ENCODE peak calls at places on chromosomes 12 and 14, in ten cellular contexts. Q is hepatocyte, L is tibial nerve, K is uterus, Y is tibial artery, S is stomach, D is HCT116, A is endothelial cell of umbilical vein, C is thoracic aorta, M is breast epithelium. F is an unnamed sample.

GRCh38 chr12:15770581-15770980 is 18.6 kb downstream of the EPS8 start:
- DNase-seq in Q (no peak), L (no peak), K (no peak), Y (no peak), S (no peak), D (no peak), A (no peak), C (no peak), M (no peak), F (no peak)

GRCh38 chr14:64811676-64812075 is 68.0 kb downstream of the SPTB start:
- DNase-seq in Q (no peak), L (no peak), K (no peak), Y (no peak), S (no peak), D (no peak), A (peak), C (no peak), M (no peak), F (no peak)

GRCh38 chr12:46678441-46678840 is 147.4 kb downstream of the SLC38A4 start:
- DNase-seq in Q (no peak), L (no peak), K (no peak), Y (no peak), S (no peak), D (no peak), A (no peak), C (no peak), M (no peak), F (no peak)

GRCh38 chr14:75459099-75459741 is 31.4 kb downstream of the JDP2 start:
- DNase-seq in Q (no peak), L (no peak), K (no peak), Y (no peak), S (peak), D (no peak), A (no peak), C (no peak), M (peak), F (no peak)

GRCh38 chr12:31369712-31370521 is 44.0 kb upstream of the SINHCAF start:
- DNase-seq in Q (peak), L (peak), K (peak), Y (peak), S (peak), D (no peak), A (peak), C (no peak), M (no peak), F (peak)

GRCh38 chr14:32698831-32699230 is 239.8 kb upstream of the NPAS3 start:
- DNase-seq in Q (no peak), L (no peak), K (no peak), Y (no peak), S (no peak), D (no peak), A (no peak), C (no peak), M (no peak), F (no peak)

GRCh38 chr12:132804426-132804861 is 24.2 kb downstream of the GOLGA3 start:
- DNase-seq in Q (peak), L (no peak), K (no peak), Y (no peak), S (peak), D (no peak), A (no peak), C (no peak), M (no peak), F (no peak)

GRCh38 chr14:77088219-77088618 is 9.8 kb upstream of the CIPC start:
- DNase-seq in Q (peak), L (no peak), K (no peak), Y (no peak), S (peak), D (peak), A (no peak), C (no peak), M (peak), F (no peak)

GRCh38 chr12:93229494-93230310 is 148.0 kb upstream of the NUDT4 start:
- DNase-seq in Q (peak), L (no peak), K (no peak), Y (no peak), S (no peak), D (peak), A (peak), C (no peak), M (no peak), F (peak)

GRCh38 chr12:110704750-110705149 is 15.8 kb upstream of the HVCN1 start:
- DNase-seq in Q (peak), L (no peak), K (no peak), Y (no peak), S (peak), D (peak), A (no peak), C (no peak), M (no peak), F (no peak)

GRCh38 chr14:51430600-51430999 is 190.6 kb downstream of the TMX1 start:
- DNase-seq in Q (no peak), L (no peak), K (no peak), Y (no peak), S (no peak), D (no peak), A (no peak), C (no peak), M (no peak), F (no peak)

GRCh38 chr14:95765016-95765415 is 51.1 kb upstream of the TCL1A start:
- DNase-seq in Q (no peak), L (no peak), K (no peak), Y (no peak), S (no peak), D (no peak), A (no peak), C (no peak), M (no peak), F (no peak)

GRCh38 chr14:63770187-63770807 is 42.4 kb upstream of the SGPP1 start:
- DNase-seq in Q (peak), L (no peak), K (no peak), Y (no peak), S (peak), D (peak), A (peak), C (no peak), M (no peak), F (peak)

GRCh38 chr12:69167648-69168165 is 71.7 kb upstream of the CPSF6 start:
- DNase-seq in Q (no peak), L (no peak), K (no peak), Y (no peak), S (no peak), D (no peak), A (no peak), C (no peak), M (no peak), F (no peak)

GRCh38 chr14:59787045-59787674 is 83.4 kb downstream of the RTN1 start:
- DNase-seq in Q (no peak), L (no peak), K (no peak), Y (no peak), S (no peak), D (no peak), A (no peak), C (no peak), M (no peak), F (no peak)

GRCh38 chr12:80648866-80649265 is 58.6 kb upstream of the MYF6 start:
- DNase-seq in Q (no peak), L (no peak), K (no peak), Y (no peak), S (no peak), D (no peak), A (peak), C (no peak), M (no peak), F (peak)

GRCh38 chr14:50417853-50418252 is 21.2 kb upstream of the CDKL1 start:
- DNase-seq in Q (no peak), L (no peak), K (no peak), Y (no peak), S (no peak), D (no peak), A (no peak), C (no peak), M (no peak), F (no peak)

GRCh38 chr12:45866299-45866698 is 124.1 kb downstream of the SCAF11 start:
- DNase-seq in Q (no peak), L (no peak), K (no peak), Y (no peak), S (no peak), D (no peak), A (no peak), C (no peak), M (no peak), F (no peak)

GRCh38 chr12:32489070-32489469 is 89.7 kb downstream of the FGD4 start:
- DNase-seq in Q (no peak), L (no peak), K (no peak), Y (no peak), S (no peak), D (no peak), A (no peak), C (no peak), M (no peak), F (no peak)

GRCh38 chr12:87509233-87509820 is 519.9 kb downstream of the C12orf50 start:
- DNase-seq in Q (peak), L (no peak), K (no peak), Y (no peak), S (no peak), D (peak), A (peak), C (no peak), M (no peak), F (peak)

GRCh38 chr14:69636051-69636639 is 24.7 kb downstream of the SUSD6 start:
- DNase-seq in Q (no peak), L (no peak), K (no peak), Y (no peak), S (no peak), D (no peak), A (no peak), C (no peak), M (no peak), F (no peak)

GRCh38 chr12:115070313-115070712 is 386.3 kb upstream of the TBX3 start:
- DNase-seq in Q (no peak), L (no peak), K (no peak), Y (no peak), S (no peak), D (no peak), A (no peak), C (no peak), M (no peak), F (no peak)

GRCh38 chr14:104723651-104724406 is at the start of gene ADSS1:
- DNase-seq in Q (peak), L (peak), K (peak), Y (peak), S (peak), D (no peak), A (peak), C (no peak), M (no peak), F (no peak)

GRCh38 chr14:76343386-76343785 is 32.6 kb upstream of the ESRRB start:
- DNase-seq in Q (no peak), L (no peak), K (no peak), Y (no peak), S (no peak), D (no peak), A (no peak), C (no peak), M (no peak), F (no peak)

GRCh38 chr12:20547788-20548575 is 147.2 kb upstream of the SLCO1C1 start:
- DNase-seq in Q (no peak), L (no peak), K (no peak), Y (no peak), S (no peak), D (no peak), A (peak), C (no peak), M (no peak), F (peak)

GRCh38 chr12:109500406-109501185 is 23.2 kb downstream of the UBE3B start:
- DNase-seq in Q (no peak), L (no peak), K (no peak), Y (no peak), S (no peak), D (no peak), A (no peak), C (no peak), M (no peak), F (no peak)

GRCh38 chr12:130668286-130669204 is 47.6 kb downstream of the RIMBP2 start:
- DNase-seq in Q (no peak), L (no peak), K (no peak), Y (no peak), S (no peak), D (no peak), A (no peak), C (no peak), M (no peak), F (no peak)

GRCh38 chr12:28870839-28871440 is 278.1 kb upstream of the FAR2 start:
- DNase-seq in Q (no peak), L (no peak), K (no peak), Y (no peak), S (no peak), D (no peak), A (peak), C (no peak), M (no peak), F (no peak)

GRCh38 chr14:50001999-50002925 is 109.4 kb downstream of the ARF6 start:
- DNase-seq in Q (no peak), L (no peak), K (no peak), Y (no peak), S (peak), D (no peak), A (no peak), C (no peak), M (no peak), F (no peak)

GRCh38 chr14:23041729-23042128 is 283 bp upstream of the PSMB11 start:
- DNase-seq in Q (no peak), L (no peak), K (no peak), Y (no peak), S (no peak), D (no peak), A (no peak), C (no peak), M (no peak), F (no peak)

GRCh38 chr12:103884316-103884715 is 43.3 kb upstream of the NT5DC3 start:
- DNase-seq in Q (peak), L (no peak), K (no peak), Y (no peak), S (no peak), D (no peak), A (peak), C (no peak), M (no peak), F (peak)

GRCh38 chr12:21697829-21698630 is 40.4 kb upstream of the LDHB start:
- DNase-seq in Q (peak), L (no peak), K (no peak), Y (no peak), S (no peak), D (peak), A (peak), C (no peak), M (no peak), F (peak)

GRCh38 chr14:93317836-93318807 is 14.7 kb downstream of the BTBD7 start:
- DNase-seq in Q (peak), L (no peak), K (no peak), Y (no peak), S (no peak), D (no peak), A (peak), C (no peak), M (no peak), F (peak)

GRCh38 chr14:103031956-103032355 is 25.4 kb downstream of the CDC42BPB start:
- DNase-seq in Q (peak), L (no peak), K (no peak), Y (no peak), S (peak), D (no peak), A (peak), C (no peak), M (peak), F (no peak)

GRCh38 chr12:89733579-89734201 is 25.1 kb upstream of the ATP2B1 start:
- DNase-seq in Q (peak), L (no peak), K (no peak), Y (no peak), S (no peak), D (no peak), A (no peak), C (no peak), M (no peak), F (peak)

GRCh38 chr14:100622234-100622633 is 35.0 kb upstream of the BEGAIN start:
- DNase-seq in Q (no peak), L (no peak), K (peak), Y (peak), S (no peak), D (no peak), A (no peak), C (no peak), M (no peak), F (no peak)

GRCh38 chr12:26304273-26304672 is 108.9 kb downstream of the SSPN start:
- DNase-seq in Q (no peak), L (no peak), K (no peak), Y (no peak), S (no peak), D (no peak), A (no peak), C (no peak), M (no peak), F (no peak)

DNA sequence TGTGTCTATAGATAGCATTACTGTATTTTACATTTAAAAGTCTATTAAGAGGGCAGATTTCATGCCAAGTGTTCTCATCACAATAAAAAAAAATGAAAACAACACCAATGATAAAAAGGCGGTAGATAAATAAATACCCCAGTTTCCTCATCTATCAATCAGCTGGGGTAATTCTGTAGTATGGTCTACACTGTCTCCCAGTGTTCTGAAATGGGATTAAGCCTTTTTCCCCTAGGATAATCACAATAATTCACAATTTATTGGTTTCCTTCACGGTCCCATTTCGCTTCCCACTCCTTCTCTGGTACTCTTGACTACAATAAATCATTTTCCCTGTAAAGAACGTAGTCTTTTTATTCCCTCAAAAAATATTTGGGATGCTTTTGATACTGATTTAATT is 114.3 kb downstream of the SSPN start:
- DNase-seq in Q (no peak), L (no peak), K (no peak), Y (no peak), S (no peak), D (no peak), A (no peak), C (no peak), M (no peak), F (no peak)
- TF ChIP-seq CTCF in Q (peak), L (no peak), K (no peak), Y (peak), S (no peak), D (no peak), A (no peak), C (no peak), M (no peak), F (no peak)

GRCh38 chr12:126492181-126492580 is 1426.9 kb downstream of the AACS start:
- DNase-seq in Q (no peak), L (no peak), K (no peak), Y (no peak), S (no peak), D (no peak), A (no peak), C (no peak), M (no peak), F (no peak)
- H3K27ac ChIP-seq in Q (no peak), L (no peak), K (no peak), Y (no peak), S (no peak), D (no peak), A (no peak), C (no peak), M (no peak), F (no peak)

DNA sequence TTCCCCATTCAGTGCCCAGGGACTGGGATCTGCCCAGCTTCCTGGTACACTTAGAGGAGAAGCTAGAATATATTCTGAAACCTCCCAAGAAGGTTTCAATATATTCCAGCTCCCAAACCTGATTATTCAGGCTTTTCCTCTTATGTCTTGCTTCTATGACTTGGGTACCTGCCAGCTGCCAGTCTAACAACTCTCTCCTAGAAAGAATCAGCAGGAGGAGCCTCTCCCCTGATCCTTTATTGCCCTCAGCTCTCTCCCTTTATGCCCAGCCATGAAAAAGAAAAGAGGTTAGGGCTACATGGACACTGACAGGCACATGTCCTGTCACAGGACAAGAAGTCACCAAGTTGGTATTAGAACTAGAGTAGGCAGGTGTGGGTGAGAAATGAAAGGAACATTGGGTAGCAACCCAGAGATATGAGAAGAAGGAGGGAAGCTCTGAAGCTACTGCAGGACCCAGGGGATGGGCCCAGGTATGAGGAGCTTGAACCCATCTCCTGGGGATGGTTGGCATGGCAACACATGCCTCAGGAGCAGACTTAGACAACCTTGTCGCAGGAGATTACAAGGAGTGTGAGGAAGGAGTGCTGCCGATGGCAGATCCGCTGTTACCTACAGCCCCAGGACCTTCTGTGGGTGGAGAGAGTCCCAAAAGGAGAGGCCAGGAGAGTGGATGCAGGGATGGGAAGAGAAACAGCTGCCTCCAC is 2.0 kb upstream of the CACNB3 start:
- DNase-seq in Q (peak), L (no peak), K (no peak), Y (no peak), S (peak), D (no peak), A (no peak), C (no peak), M (no peak), F (no peak)
- H3K4me3 ChIP-seq in Q (peak), L (no peak), K (peak), Y (peak), S (peak), D (peak), A (peak), C (peak), M (no peak), F (peak)

DNA sequence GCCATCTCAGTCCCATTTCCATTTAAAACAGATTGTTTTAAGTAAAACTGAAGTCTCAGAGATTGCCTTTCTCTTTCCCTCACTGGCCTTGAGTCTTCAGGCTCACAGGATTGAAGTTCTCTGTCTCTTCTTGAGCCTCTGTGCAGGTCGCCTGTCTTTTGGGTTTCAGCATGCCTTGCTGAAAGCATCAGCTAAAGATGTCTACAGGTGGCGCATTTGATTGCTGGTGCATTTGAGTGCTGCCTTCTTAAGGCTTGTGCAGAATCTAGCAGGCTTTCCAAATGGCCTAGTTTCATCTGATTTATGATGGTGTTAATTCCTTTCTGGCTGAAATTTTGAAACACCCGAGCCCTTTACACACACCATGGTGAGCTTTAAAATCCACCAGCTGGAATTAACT is 1062.2 kb upstream of the FBXO33 start:
- DNase-seq in Q (no peak), L (no peak), K (no peak), Y (no peak), S (no peak), D (no peak), A (no peak), C (no peak), M (no peak), F (no peak)
- TF ChIP-seq CTCF in Q (no peak), L (no peak), K (no peak), Y (no peak), S (no peak), D (no peak), A (no peak), C (no peak), M (no peak), F (no peak)

GRCh38 chr12:53483225-53483978 is 15.9 kb downstream of the MAP3K12 start:
- DNase-seq in Q (no peak), L (no peak), K (no peak), Y (no peak), S (no peak), D (no peak), A (no peak), C (no peak), M (no peak), F (no peak)
- H3K27ac ChIP-seq in Q (peak), L (no peak), K (no peak), Y (peak), S (no peak), D (peak), A (no peak), C (no peak), M (peak), F (no peak)

DNA sequence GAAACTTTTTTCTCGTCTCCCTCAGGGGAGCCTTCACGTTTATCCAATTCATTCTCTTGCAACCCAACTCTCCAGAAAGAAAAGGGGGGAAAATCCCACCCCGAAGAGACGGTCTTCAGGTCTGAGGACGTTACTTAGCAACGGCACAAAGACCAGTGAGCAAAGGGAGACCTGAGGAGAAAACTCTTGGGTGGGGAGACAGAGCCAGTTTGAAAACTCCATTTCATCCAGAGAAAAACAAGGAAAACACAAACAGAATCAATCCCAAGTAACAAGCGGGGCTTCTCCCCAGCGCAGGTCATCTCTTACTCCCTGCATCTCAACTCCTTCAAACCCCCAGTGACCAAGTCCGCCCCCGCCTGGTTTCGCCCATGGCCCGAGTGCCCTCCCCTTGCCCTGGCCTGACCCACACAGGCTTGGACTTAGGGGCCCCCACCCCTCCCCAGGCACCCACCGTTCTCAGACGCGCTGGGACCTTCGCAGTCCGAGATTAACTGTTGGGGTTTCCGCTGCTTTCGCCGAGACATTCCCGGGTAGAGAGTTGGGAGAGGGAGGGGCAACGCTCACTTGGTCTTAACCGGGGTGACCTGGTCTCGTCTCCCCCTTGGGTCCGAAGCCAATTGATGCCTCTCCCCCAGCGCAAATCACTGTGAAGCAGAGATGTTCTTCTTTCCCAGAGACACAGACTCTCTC is 10.4 kb upstream of the SALL2 start:
- DNase-seq in Q (no peak), L (no peak), K (no peak), Y (no peak), S (no peak), D (no peak), A (no peak), C (no peak), M (no peak), F (no peak)
- H3K4me3 ChIP-seq in Q (peak), L (peak), K (peak), Y (peak), S (peak), D (no peak), A (no peak), C (peak), M (peak), F (peak)